ENCODE peak calls at places on chromosomes 4 and X, in seven cellular contexts. G is coronary artery, L is neural crest cell, W is astrocyte of the spinal cord, V is H9, D is OCI-LY7, P is endothelial cell. Y is an unnamed sample.

GRCh38 chr4:14893713-14894112 is 108.6 kb upstream of the CPEB2 start:
- DNase-seq in G (no peak), L (no peak), W (no peak), V (no peak), D (no peak), P (no peak), Y (no peak)

GRCh38 chrX:86806786-86807185 is 658.5 kb downstream of the DACH2 start:
- DNase-seq in G (no peak), L (peak; percentile 14), W (no peak), V (peak; percentile 28), D (peak; percentile 3), P (peak; percentile 4), Y (peak; percentile 20)

GRCh38 chr4:149708513-149709175 is 107.0 kb downstream of the IQCM start:
- DNase-seq in G (no peak), L (no peak), W (peak; percentile 42), V (no peak), D (no peak), P (no peak), Y (no peak)

GRCh38 chr4:15774020-15774420 is 4.1 kb upstream of the CD38 start:
- DNase-seq in G (no peak), L (no peak), W (no peak), V (no peak), D (no peak), P (no peak), Y (no peak)

GRCh38 chrX:71366674-71367256 is 608 bp downstream of the TAF1 start:
- DNase-seq in G (no peak), L (no peak), W (peak; percentile 17), V (no peak), D (peak; percentile 33), P (peak; percentile 21), Y (no peak)

GRCh38 chr4:114384629-114385028 is 214.0 kb upstream of the UGT8 start:
- DNase-seq in G (no peak), L (no peak), W (peak; percentile 68), V (no peak), D (peak; percentile 36), P (peak; percentile 10), Y (peak; percentile 13)

GRCh38 chr4:143282170-143282760 is 54.4 kb upstream of the GAB1 start:
- DNase-seq in G (no peak), L (no peak), W (no peak), V (no peak), D (no peak), P (no peak), Y (no peak)

GRCh38 chr4:46648088-46648744 is 258.3 kb upstream of the GABRA2 start:
- DNase-seq in G (no peak), L (peak; percentile 21), W (peak; percentile 1), V (peak; percentile 84), D (peak; percentile 43), P (peak; percentile 15), Y (peak; percentile 19)

GRCh38 chr4:106325800-106326199 is 9.4 kb downstream of the AIMP1 start:
- DNase-seq in G (no peak), L (no peak), W (no peak), V (no peak), D (no peak), P (no peak), Y (no peak)

GRCh38 chr4:175509320-175509719 is 302.7 kb downstream of the GPM6A start:
- DNase-seq in G (no peak), L (no peak), W (no peak), V (peak; percentile 55), D (peak; percentile 39), P (peak; percentile 11), Y (no peak)
- TF ChIP-seq CTCF in G (no peak), L (no peak), W (peak; percentile 1), V (peak; percentile 77), D (peak; percentile 80), P (no peak), Y (peak; percentile 39)

GRCh38 chr4:13816472-13816871 is 188.9 kb upstream of the BOD1L1 start:
- DNase-seq in G (no peak), L (no peak), W (no peak), V (no peak), D (no peak), P (no peak), Y (no peak)

DNA sequence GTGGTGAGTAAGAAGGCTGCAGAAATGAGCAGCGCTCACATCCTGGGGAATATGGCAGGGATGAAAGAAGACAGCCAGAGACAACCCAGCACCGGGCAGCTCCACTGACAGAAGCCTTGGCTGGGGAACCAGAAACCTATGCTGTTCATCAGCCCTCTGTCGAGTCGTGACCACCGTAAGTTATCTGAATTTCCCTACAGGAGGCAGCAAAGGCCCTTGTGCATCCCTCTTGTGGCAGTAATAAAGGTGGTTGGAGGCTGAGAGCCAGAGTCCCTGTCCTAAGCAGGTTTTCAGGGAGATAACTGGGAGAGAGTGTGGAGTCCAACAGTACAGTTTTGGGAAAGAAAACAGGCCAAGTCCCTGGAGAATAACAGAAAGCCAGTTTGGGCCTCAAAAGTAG is 194.0 kb upstream of the BOD1L1 start:
- DNase-seq in G (no peak), L (no peak), W (no peak), V (peak; percentile 65), D (no peak), P (no peak), Y (no peak)
- TF ChIP-seq CTCF in G (no peak), L (no peak), W (no peak), V (peak; percentile 58), D (no peak), P (no peak), Y (no peak)

GRCh38 chr4:155995069-155995468 is 41.4 kb upstream of the CTSO start:
- DNase-seq in G (no peak), L (no peak), W (no peak), V (no peak), D (no peak), P (no peak), Y (no peak)

GRCh38 chr4:155999743-156000142 is 46.1 kb upstream of the CTSO start:
- DNase-seq in G (no peak), L (peak; percentile 61), W (peak; percentile 32), V (peak; percentile 83), D (no peak), P (peak; percentile 79), Y (no peak)
- TF ChIP-seq CTCF in G (no peak), L (peak; percentile 50), W (peak; percentile 49), V (peak; percentile 70), D (peak; percentile 16), P (peak; percentile 36), Y (no peak)

GRCh38 chr4:25477251-25477650 is 100.2 kb downstream of the ANAPC4 start:
- DNase-seq in G (no peak), L (no peak), W (no peak), V (no peak), D (no peak), P (no peak), Y (no peak)
- TF ChIP-seq CTCF in G (no peak), L (no peak), W (no peak), V (no peak), D (no peak), P (no peak), Y (no peak)

GRCh38 chr4:38993683-38994082 is 38.5 kb downstream of the TMEM156 start:
- DNase-seq in G (no peak), L (no peak), W (no peak), V (no peak), D (no peak), P (no peak), Y (no peak)
- TF ChIP-seq CTCF in G (no peak), L (peak; percentile 26), W (peak; percentile 2), V (peak; percentile 49), D (peak; percentile 36), P (no peak), Y (no peak)

GRCh38 chr4:110344165-110344564 is 131.8 kb upstream of the ENPEP start:
- DNase-seq in G (no peak), L (no peak), W (peak; percentile 46), V (no peak), D (no peak), P (peak; percentile 37), Y (peak; percentile 13)
- TF ChIP-seq CTCF in G (no peak), L (peak; percentile 68), W (peak; percentile 38), V (peak; percentile 69), D (peak; percentile 25), P (no peak), Y (peak; percentile 50)

GRCh38 chr4:112144546-112145325 is 518 bp upstream of the FAM241A start:
- DNase-seq in G (peak; percentile 74), L (no peak), W (no peak), V (no peak), D (no peak), P (no peak), Y (peak; percentile 25)

GRCh38 chr4:112142152-112142551 is 3.1 kb upstream of the FAM241A start:
- DNase-seq in G (no peak), L (no peak), W (no peak), V (no peak), D (no peak), P (no peak), Y (no peak)

GRCh38 chr4:112145326-112145819 is at the start of gene FAM241A:
- DNase-seq in G (peak; percentile 93), L (peak; percentile 75), W (peak; percentile 80), V (peak; percentile 89), D (peak; percentile 92), P (peak; percentile 91), Y (peak; percentile 96)

GRCh38 chr4:112147697-112148096 is 2.4 kb downstream of the FAM241A start:
- DNase-seq in G (no peak), L (no peak), W (no peak), V (no peak), D (no peak), P (no peak), Y (no peak)

DNA sequence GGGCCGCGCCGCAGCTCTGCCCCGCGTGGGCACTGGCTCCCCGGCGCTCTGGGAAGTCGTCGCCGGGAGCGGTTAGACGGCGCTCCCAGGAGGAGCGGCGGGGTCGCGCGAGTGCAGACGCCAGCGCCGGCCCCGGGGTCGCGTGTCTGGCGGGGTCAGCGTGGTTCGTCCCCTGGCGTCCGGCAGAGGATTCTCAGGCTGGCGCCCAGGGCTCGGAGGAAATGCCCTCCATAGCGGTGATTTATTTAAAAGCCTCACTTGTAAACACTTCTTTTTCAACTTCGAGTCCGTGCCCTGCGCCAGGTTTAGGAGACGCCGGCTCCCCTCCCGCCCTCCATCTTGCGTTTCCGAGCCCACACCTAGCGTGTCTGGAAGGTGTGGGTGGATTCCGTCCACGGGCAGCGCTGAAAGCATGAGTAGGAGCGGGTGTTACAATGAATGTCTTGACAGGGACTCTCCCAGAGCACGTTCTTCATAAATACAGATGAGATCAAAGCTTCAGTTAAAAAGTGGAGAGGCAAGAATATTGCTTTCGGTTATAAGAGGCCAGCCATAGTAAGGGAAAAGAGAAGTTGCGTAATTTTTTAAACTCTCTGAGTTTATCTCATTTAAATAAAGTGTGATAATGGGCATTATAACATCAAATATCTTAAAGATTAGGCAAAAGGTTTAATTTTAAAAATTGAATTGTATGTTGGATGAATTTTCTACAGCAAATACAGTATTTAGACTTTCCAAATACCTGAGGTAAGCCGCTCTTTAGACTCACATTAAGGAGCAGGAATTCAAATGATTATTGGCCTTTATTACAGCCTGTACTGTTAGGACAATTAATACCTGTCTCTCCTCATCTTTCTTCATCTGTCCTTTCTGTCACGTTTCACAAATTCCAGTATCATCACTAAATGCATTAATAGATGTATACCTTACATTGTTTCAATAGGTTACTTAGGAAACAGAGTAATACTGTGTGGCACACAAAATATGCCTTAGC is 863 bp downstream of the FAM241A start:
- DNase-seq in G (peak; percentile 77), L (peak; percentile 44), W (peak; percentile 39), V (peak; percentile 46), D (peak; percentile 61), P (peak; percentile 71), Y (peak; percentile 83)
- TF ChIP-seq CTCF in G (no peak), L (peak; percentile 51), W (peak; percentile 19), V (peak; percentile 45), D (no peak), P (no peak), Y (no peak)

GRCh38 chr4:146243141-146243882 is 29.0 kb downstream of the REELD1 start:
- DNase-seq in G (no peak), L (no peak), W (no peak), V (peak; percentile 83), D (peak; percentile 10), P (no peak), Y (peak; percentile 76)
- TF ChIP-seq CTCF in G (no peak), L (peak; percentile 42), W (peak; percentile 50), V (peak; percentile 93), D (peak; percentile 84), P (peak; percentile 61), Y (peak; percentile 76)